ENCODE peak calls at places on chromosomes 6 and 20, in six cellular contexts. One of them, this sample, is unnamed.

GRCh38 chr6:113050010-113050893 is 703.1 kb downstream of the RFPL4B start:
- DNase-seq in HFFc6: no peak
- DNase-seq in head of caudate nucleus: no peak
- DNase-seq in activated CD8-positive, alpha-beta memory T cell treated with anti-CD3 and anti-CD28 coated beads for 4 hours: no peak
- DNase-seq in mesothelial cell of epicardium: no peak
- DNase-seq in dorsolateral prefrontal cortex: no peak
- DNase-seq in this sample: peak; percentile 63

GRCh38 chr6:130132286-130132701 is 90.5 kb downstream of the SAMD3 start:
- DNase-seq in HFFc6: no peak
- DNase-seq in head of caudate nucleus: no peak
- DNase-seq in activated CD8-positive, alpha-beta memory T cell treated with anti-CD3 and anti-CD28 coated beads for 4 hours: peak; percentile 19
- DNase-seq in mesothelial cell of epicardium: no peak
- DNase-seq in dorsolateral prefrontal cortex: no peak
- DNase-seq in this sample: no peak

GRCh38 chr20:4869290-4870193 is 131.8 kb downstream of the SLC23A2 start:
- DNase-seq in HFFc6: no peak
- DNase-seq in head of caudate nucleus: no peak
- DNase-seq in activated CD8-positive, alpha-beta memory T cell treated with anti-CD3 and anti-CD28 coated beads for 4 hours: no peak
- DNase-seq in mesothelial cell of epicardium: no peak
- DNase-seq in dorsolateral prefrontal cortex: no peak
- DNase-seq in this sample: peak; percentile 7

GRCh38 chr20:56875052-56875663 is 246.1 kb downstream of the TFAP2C start:
- DNase-seq in HFFc6: peak; percentile 58
- DNase-seq in head of caudate nucleus: no peak
- DNase-seq in activated CD8-positive, alpha-beta memory T cell treated with anti-CD3 and anti-CD28 coated beads for 4 hours: no peak
- DNase-seq in mesothelial cell of epicardium: no peak
- DNase-seq in dorsolateral prefrontal cortex: no peak
- DNase-seq in this sample: peak; percentile 91

GRCh38 chr6:54700158-54700557 is 146.4 kb upstream of the FAM83B start:
- DNase-seq in HFFc6: no peak
- DNase-seq in head of caudate nucleus: no peak
- DNase-seq in activated CD8-positive, alpha-beta memory T cell treated with anti-CD3 and anti-CD28 coated beads for 4 hours: no peak
- DNase-seq in mesothelial cell of epicardium: no peak
- DNase-seq in dorsolateral prefrontal cortex: no peak
- DNase-seq in this sample: no peak

GRCh38 chr6:16470502-16471221 is 232.3 kb downstream of the GMPR start:
- DNase-seq in HFFc6: no peak
- DNase-seq in head of caudate nucleus: no peak
- DNase-seq in activated CD8-positive, alpha-beta memory T cell treated with anti-CD3 and anti-CD28 coated beads for 4 hours: no peak
- DNase-seq in mesothelial cell of epicardium: no peak
- DNase-seq in dorsolateral prefrontal cortex: no peak
- DNase-seq in this sample: no peak

GRCh38 chr6:5079692-5080091 is 5.4 kb upstream of the PPP1R3G start:
- DNase-seq in HFFc6: no peak
- DNase-seq in head of caudate nucleus: no peak
- DNase-seq in activated CD8-positive, alpha-beta memory T cell treated with anti-CD3 and anti-CD28 coated beads for 4 hours: no peak
- DNase-seq in mesothelial cell of epicardium: no peak
- DNase-seq in dorsolateral prefrontal cortex: no peak
- DNase-seq in this sample: no peak

GRCh38 chr6:34147906-34148701 is 2.2 kb upstream of the GRM4 start:
- DNase-seq in HFFc6: no peak
- DNase-seq in head of caudate nucleus: no peak
- DNase-seq in activated CD8-positive, alpha-beta memory T cell treated with anti-CD3 and anti-CD28 coated beads for 4 hours: no peak
- DNase-seq in mesothelial cell of epicardium: no peak
- DNase-seq in dorsolateral prefrontal cortex: peak; percentile 15
- DNase-seq in this sample: no peak

GRCh38 chr6:148619891-148620290 is 126.9 kb upstream of the UST start:
- DNase-seq in HFFc6: no peak
- DNase-seq in head of caudate nucleus: no peak
- DNase-seq in activated CD8-positive, alpha-beta memory T cell treated with anti-CD3 and anti-CD28 coated beads for 4 hours: no peak
- DNase-seq in mesothelial cell of epicardium: no peak
- DNase-seq in dorsolateral prefrontal cortex: no peak
- DNase-seq in this sample: no peak

GRCh38 chr6:94623586-94623985 is 953.7 kb upstream of the MANEA start:
- DNase-seq in HFFc6: no peak
- DNase-seq in head of caudate nucleus: no peak
- DNase-seq in activated CD8-positive, alpha-beta memory T cell treated with anti-CD3 and anti-CD28 coated beads for 4 hours: no peak
- DNase-seq in mesothelial cell of epicardium: no peak
- DNase-seq in dorsolateral prefrontal cortex: peak; percentile 73
- DNase-seq in this sample: no peak